ENCODE peak calls at places on chromosomes 13 and 19, in nine cellular contexts. Q, U, H, E, K, P, X, O and S are unnamed samples.

GRCh38 chr13:84137292-84137691 is 255.0 kb upstream of the SLITRK1 start:
- DNase-seq in Q (no peak), U (peak), H (no peak), E (no peak), K (no peak), P (no peak), X (no peak), O (no peak), S (peak)

GRCh38 chr13:93730780-93731179 is 504.2 kb downstream of the GPC6 start:
- DNase-seq in Q (no peak), U (no peak), H (peak), E (no peak), K (no peak), P (peak), X (no peak), O (no peak), S (no peak)

GRCh38 chr19:11265785-11266236 is 3.5 kb upstream of the DOCK6 start:
- DNase-seq in Q (no peak), U (no peak), H (no peak), E (no peak), K (no peak), P (no peak), X (no peak), O (peak), S (no peak)

GRCh38 chr19:1591421-1592022 is 1.1 kb downstream of the MBD3 start:
- DNase-seq in Q (no peak), U (no peak), H (peak), E (no peak), K (no peak), P (no peak), X (no peak), O (no peak), S (no peak)

GRCh38 chr13:111248822-111249221 is 71.6 kb upstream of the TEX29 start:
- DNase-seq in Q (no peak), U (no peak), H (no peak), E (no peak), K (no peak), P (no peak), X (no peak), O (no peak), S (no peak)

GRCh38 chr13:25217023-25217909 is 45.2 kb upstream of the AMER2 start:
- DNase-seq in Q (no peak), U (no peak), H (peak), E (no peak), K (no peak), P (no peak), X (no peak), O (no peak), S (no peak)

GRCh38 chr13:48125794-48126228 is 30.9 kb upstream of the MED4 start:
- DNase-seq in Q (no peak), U (no peak), H (peak), E (no peak), K (no peak), P (no peak), X (no peak), O (no peak), S (no peak)

GRCh38 chr19:7349961-7350711 is 1.4 kb downstream of the ARHGEF18 start:
- DNase-seq in Q (no peak), U (peak), H (no peak), E (no peak), K (peak), P (no peak), X (no peak), O (no peak), S (no peak)

GRCh38 chr19:7196721-7197168 is 97.5 kb downstream of the INSR start:
- DNase-seq in Q (no peak), U (no peak), H (peak), E (no peak), K (peak), P (no peak), X (no peak), O (no peak), S (no peak)

GRCh38 chr13:27523345-27524073 is 73.1 kb upstream of the MTIF3 start:
- DNase-seq in Q (no peak), U (no peak), H (no peak), E (no peak), K (no peak), P (no peak), X (no peak), O (no peak), S (no peak)

GRCh38 chr13:35256459-35257148 is 219.9 kb downstream of the MAB21L1 start:
- DNase-seq in Q (no peak), U (no peak), H (no peak), E (no peak), K (no peak), P (no peak), X (no peak), O (no peak), S (no peak)

GRCh38 chr19:53908933-53909415 is at the start of gene CACNG7:
- DNase-seq in Q (peak), U (no peak), H (peak), E (peak), K (no peak), P (no peak), X (no peak), O (no peak), S (no peak)

GRCh38 chr13:91358384-91358776 is 10.9 kb downstream of the MIR17HG start:
- DNase-seq in Q (no peak), U (no peak), H (no peak), E (no peak), K (no peak), P (no peak), X (no peak), O (no peak), S (no peak)

GRCh38 chr19:39765091-39766076 is 13.3 kb upstream of the LEUTX start:
- DNase-seq in Q (no peak), U (peak), H (peak), E (no peak), K (no peak), P (peak), X (no peak), O (peak), S (peak)

GRCh38 chr13:108322206-108322824 is 52.8 kb downstream of the TNFSF13B start:
- DNase-seq in Q (no peak), U (no peak), H (peak), E (no peak), K (no peak), P (peak), X (no peak), O (peak), S (no peak)

GRCh38 chr13:39012608-39013007 is 22.0 kb upstream of the STOML3 start:
- DNase-seq in Q (no peak), U (no peak), H (no peak), E (no peak), K (no peak), P (no peak), X (no peak), O (no peak), S (no peak)

GRCh38 chr13:40508767-40509342 is 157.6 kb downstream of the FOXO1 start:
- DNase-seq in Q (no peak), U (no peak), H (no peak), E (no peak), K (no peak), P (no peak), X (no peak), O (no peak), S (no peak)